ENCODE peak calls at places on chromosomes 5 and 9, in six cellular contexts. U is HEK293T, L is heart left ventricle, G is EH, T is esophagus muscularis mucosa, Y is NCI-H1417. K is an unnamed sample.

GRCh38 chr5:103669615-103670014 is 107.0 kb upstream of the NUDT12 start:
- DNase-seq in U (no peak), L (no peak), G (no peak), T (no peak), Y (peak), K (no peak)

GRCh38 chr9:79682076-79682736 is 110.4 kb downstream of the TLE4 start:
- DNase-seq in U (no peak), L (no peak), G (peak), T (no peak), Y (no peak), K (no peak)

GRCh38 chr5:170277953-170278352 is 19.6 kb downstream of the LCP2 start:
- DNase-seq in U (no peak), L (no peak), G (no peak), T (no peak), Y (no peak), K (no peak)

GRCh38 chr5:172335721-172336120 is 52.2 kb upstream of the UBTD2 start:
- DNase-seq in U (no peak), L (no peak), G (no peak), T (no peak), Y (no peak), K (no peak)

GRCh38 chr9:111744363-111744762 is 50.4 kb downstream of the SHOC1 start:
- DNase-seq in U (no peak), L (no peak), G (peak), T (no peak), Y (no peak), K (no peak)

GRCh38 chr5:94316916-94317838 is 301.2 kb downstream of the KIAA0825 start:
- DNase-seq in U (no peak), L (no peak), G (no peak), T (no peak), Y (no peak), K (no peak)

GRCh38 chr5:137619191-137619870 is 116.6 kb downstream of the KLHL3 start:
- DNase-seq in U (no peak), L (peak), G (peak), T (no peak), Y (no peak), K (no peak)

GRCh38 chr9:128720841-128721486 is 3.0 kb downstream of the ZDHHC12 start:
- DNase-seq in U (no peak), L (no peak), G (no peak), T (no peak), Y (no peak), K (no peak)

GRCh38 chr5:173330151-173330855 is 2.1 kb upstream of the STC2 start:
- DNase-seq in U (no peak), L (no peak), G (no peak), T (no peak), Y (peak), K (no peak)

GRCh38 chr9:135907006-135907434 is 326 bp downstream of the CAMSAP1 start:
- DNase-seq in U (peak), L (no peak), G (peak), T (no peak), Y (peak), K (no peak)

GRCh38 chr5:125152461-125153189 is 406.2 kb upstream of the ZNF608 start:
- DNase-seq in U (no peak), L (no peak), G (no peak), T (no peak), Y (no peak), K (no peak)

GRCh38 chr5:34918025-34918424 is 2.5 kb downstream of the BRIX1 start:
- DNase-seq in U (no peak), L (no peak), G (no peak), T (no peak), Y (no peak), K (no peak)

GRCh38 chr5:37891832-37892231 is 52.0 kb upstream of the GDNF start:
- DNase-seq in U (no peak), L (no peak), G (no peak), T (no peak), Y (no peak), K (no peak)

GRCh38 chr9:134960701-134961181 is 43.0 kb upstream of the FCN1 start:
- DNase-seq in U (no peak), L (no peak), G (no peak), T (no peak), Y (no peak), K (no peak)

GRCh38 chr9:76691761-76692313 is 72.4 kb upstream of the PCA3 start:
- DNase-seq in U (peak), L (no peak), G (no peak), T (no peak), Y (peak), K (no peak)

GRCh38 chr9:133876144-133876543 is 116.0 kb downstream of the VAV2 start:
- DNase-seq in U (peak), L (peak), G (no peak), T (no peak), Y (no peak), K (no peak)

GRCh38 chr5:10632110-10632903 is 68.4 kb downstream of the ANKRD33B start:
- DNase-seq in U (no peak), L (no peak), G (peak), T (no peak), Y (no peak), K (no peak)

GRCh38 chr5:166961028-166961427 is 1330.4 kb upstream of the WWC1 start:
- DNase-seq in U (no peak), L (no peak), G (no peak), T (no peak), Y (no peak), K (no peak)

GRCh38 chr9:96417610-96418073 is 528 bp downstream of the ZNF367 start:
- DNase-seq in U (peak), L (peak), G (no peak), T (no peak), Y (peak), K (no peak)

GRCh38 chr5:115116001-115116400 is 53.7 kb downstream of the TRIM36 start:
- DNase-seq in U (no peak), L (no peak), G (no peak), T (no peak), Y (no peak), K (no peak)

GRCh38 chr5:174420651-174421407 is 303.6 kb upstream of the MSX2 start:
- DNase-seq in U (no peak), L (no peak), G (no peak), T (peak), Y (no peak), K (no peak)

K was measured in omental fat pad.